ENCODE peak calls at places on chromosomes 5 and 9, in nine cellular contexts. Z is right atrium auricular region, I is AG04450, P is GM23248, A is RWPE2, W is left ventricle myocardium inferior, V is substantia nigra, R is PC-3, E is Peyer's patch. K is an unnamed sample.

GRCh38 chr9:134089972-134090371 is 22.1 kb upstream of the BRD3 start:
- DNase-seq in Z (no peak), I (no peak), P (no peak), A (no peak), W (no peak), V (no peak), R (no peak), E (no peak), K (no peak)

GRCh38 chr9:34651286-34651685 is 699 bp upstream of the IL11RA start:
- DNase-seq in Z (no peak), I (no peak), P (peak; percentile 75), A (no peak), W (no peak), V (no peak), R (no peak), E (no peak), K (no peak)

GRCh38 chr9:134871941-134872340 is 8.7 kb upstream of the FCN2 start:
- DNase-seq in Z (no peak), I (peak; percentile 61), P (no peak), A (no peak), W (peak; percentile 32), V (no peak), R (no peak), E (no peak), K (no peak)

GRCh38 chr9:129687391-129687790 is 21.9 kb downstream of the PRRX2 start:
- DNase-seq in Z (no peak), I (no peak), P (no peak), A (no peak), W (no peak), V (no peak), R (peak; percentile 78), E (no peak), K (no peak)

GRCh38 chr9:4443439-4443838 is 46.8 kb upstream of the SLC1A1 start:
- DNase-seq in Z (no peak), I (no peak), P (no peak), A (no peak), W (no peak), V (no peak), R (no peak), E (no peak), K (no peak)

GRCh38 chr5:146690880-146691355 is 174.9 kb upstream of the GPR151 start:
- DNase-seq in Z (no peak), I (no peak), P (no peak), A (no peak), W (no peak), V (no peak), R (no peak), E (no peak), K (no peak)

GRCh38 chr9:69674112-69674511 is 1.9 kb upstream of the APBA1 start:
- DNase-seq in Z (no peak), I (no peak), P (no peak), A (no peak), W (no peak), V (no peak), R (peak; percentile 45), E (no peak), K (no peak)

GRCh38 chr5:127298623-127299022 is 8.0 kb downstream of the MEGF10 start:
- DNase-seq in Z (no peak), I (no peak), P (no peak), A (no peak), W (no peak), V (peak; percentile 69), R (no peak), E (no peak), K (no peak)

GRCh38 chr9:87324613-87325194 is 173.0 kb upstream of the DAPK1 start:
- DNase-seq in Z (no peak), I (peak; percentile 20), P (peak; percentile 75), A (no peak), W (no peak), V (no peak), R (peak; percentile 58), E (no peak), K (no peak)

GRCh38 chr5:172973931-172974330 is 9.6 kb upstream of the ATP6V0E1 start:
- DNase-seq in Z (no peak), I (no peak), P (no peak), A (no peak), W (no peak), V (no peak), R (no peak), E (no peak), K (no peak)

GRCh38 chr9:15227491-15227890 is 79.5 kb downstream of the TTC39B start:
- DNase-seq in Z (no peak), I (no peak), P (no peak), A (no peak), W (no peak), V (no peak), R (no peak), E (no peak), K (no peak)

GRCh38 chr9:84207443-84208032 is 133.0 kb downstream of the SLC28A3 start:
- DNase-seq in Z (no peak), I (no peak), P (no peak), A (no peak), W (no peak), V (no peak), R (no peak), E (no peak), K (no peak)

GRCh38 chr9:90960941-90961340 is 159.3 kb downstream of the SYK start:
- DNase-seq in Z (no peak), I (no peak), P (peak; percentile 54), A (no peak), W (no peak), V (no peak), R (no peak), E (no peak), K (no peak)
- H3K27ac ChIP-seq in Z (no peak overlapping the region), I (no peak overlapping the region), P (no peak overlapping the region), A (no peak overlapping the region), W (no peak overlapping the region), V (no peak overlapping the region), R (no peak overlapping the region), E (no peak overlapping the region), K (no peak overlapping the region)

GRCh38 chr5:175658299-175659145 is 651 bp downstream of the HRH2 start:
- DNase-seq in Z (no peak), I (no peak), P (no peak), A (no peak), W (no peak), V (no peak), R (no peak), E (no peak), K (no peak)
- H3K27ac ChIP-seq in Z (peak overlapping the region; percentile 87), I (no peak overlapping the region), P (no peak overlapping the region), A (no peak overlapping the region), W (peak overlapping the region; percentile 81), V (no peak overlapping the region), R (no peak overlapping the region), E (no peak overlapping the region), K (peak overlapping the region; percentile 52)

GRCh38 chr9:124452841-124453585 is 2.8 kb downstream of the ADGRD2 start:
- DNase-seq in Z (no peak), I (no peak), P (no peak), A (no peak), W (no peak), V (no peak), R (no peak), E (no peak), K (no peak)
- H3K27ac ChIP-seq in Z (no peak overlapping the region), I (no peak overlapping the region), P (no peak overlapping the region), A (no peak overlapping the region), W (no peak overlapping the region), V (no peak overlapping the region), R (no peak overlapping the region), E (no peak overlapping the region), K (no peak overlapping the region)

GRCh38 chr5:78543916-78544315 is 104.7 kb downstream of the LHFPL2 start:
- DNase-seq in Z (peak; percentile 53), I (no peak), P (no peak), A (no peak), W (no peak), V (no peak), R (no peak), E (no peak), K (no peak)

GRCh38 chr5:78540335-78541057 is 108.1 kb downstream of the LHFPL2 start:
- DNase-seq in Z (peak; percentile 84), I (no peak), P (no peak), A (no peak), W (no peak), V (peak; percentile 67), R (no peak), E (no peak), K (peak; percentile 75)

GRCh38 chr5:78542321-78542840 is 106.2 kb downstream of the LHFPL2 start:
- DNase-seq in Z (peak; percentile 50), I (no peak), P (no peak), A (no peak), W (no peak), V (no peak), R (no peak), E (no peak), K (no peak)

GRCh38 chr5:78543292-78543691 is 105.3 kb downstream of the LHFPL2 start:
- DNase-seq in Z (peak; percentile 42), I (no peak), P (no peak), A (no peak), W (no peak), V (no peak), R (no peak), E (no peak), K (no peak)

GRCh38 chr5:78541058-78541624 is 107.4 kb downstream of the LHFPL2 start:
- DNase-seq in Z (no peak), I (no peak), P (no peak), A (no peak), W (no peak), V (no peak), R (no peak), E (no peak), K (no peak)
- H3K27ac ChIP-seq in Z (peak overlapping the region; percentile 73), I (no peak overlapping the region), P (no peak overlapping the region), A (no peak overlapping the region), W (peak overlapping the region; percentile 62), V (peak overlapping the region; percentile 79), R (no peak overlapping the region), E (peak overlapping the region; percentile 24), K (peak overlapping the region; percentile 87)

K was measured in breast epithelium.